ENCODE peak calls at places on chromosome 10, in ten cellular contexts. One of them, this sample, is unnamed.

GRCh38 chr10:21100871-21101514 is 203.9 kb upstream of the NEBL start:
- DNase-seq in lower leg skin: no peak
- DNase-seq in HS-5: peak
- DNase-seq in chondrocyte: no peak
- DNase-seq in LoVo: no peak
- DNase-seq in AG10803: no peak
- DNase-seq in activated CD4-positive, alpha-beta T cell treated with anti-CD3 and anti-CD28 coated beads, Interleukin-2, amount 50 U/mL, for 4 hours: no peak
- DNase-seq in ACHN: no peak
- DNase-seq in stimulated activated CD4-positive, alpha-beta T cell treated with anti-CD3 and anti-CD28 coated beads, Interleukin-4, amount 100 ng/mL, for 1 hour: no peak
- DNase-seq in memory B cell: no peak
- DNase-seq in this sample: no peak

GRCh38 chr10:78974409-78975317 is 94.1 kb upstream of the ZMIZ1 start:
- DNase-seq in activated CD4-positive, alpha-beta T cell treated with anti-CD3 and anti-CD28 coated beads, Interleukin-2, amount 50 U/mL, for 4 hours: peak
- DNase-seq in HS-5: peak
- DNase-seq in AG10803: peak
- DNase-seq in LoVo: peak
- DNase-seq in lower leg skin: peak
- DNase-seq in memory B cell: no peak
- DNase-seq in chondrocyte: no peak
- DNase-seq in stimulated activated CD4-positive, alpha-beta T cell treated with anti-CD3 and anti-CD28 coated beads, Interleukin-4, amount 100 ng/mL, for 1 hour: peak
- DNase-seq in ACHN: peak
- DNase-seq in this sample: peak

GRCh38 chr10:92880233-92880861 is 32.0 kb downstream of the EXOC6 start:
- DNase-seq in lower leg skin: no peak
- DNase-seq in stimulated activated CD4-positive, alpha-beta T cell treated with anti-CD3 and anti-CD28 coated beads, Interleukin-4, amount 100 ng/mL, for 1 hour: no peak
- DNase-seq in LoVo: peak
- DNase-seq in memory B cell: no peak
- DNase-seq in chondrocyte: no peak
- DNase-seq in activated CD4-positive, alpha-beta T cell treated with anti-CD3 and anti-CD28 coated beads, Interleukin-2, amount 50 U/mL, for 4 hours: no peak
- DNase-seq in AG10803: peak
- DNase-seq in ACHN: peak
- DNase-seq in HS-5: no peak
- DNase-seq in this sample: no peak

GRCh38 chr10:45418859-45419672 is 45.0 kb downstream of the ALOX5 start:
- DNase-seq in chondrocyte: no peak
- DNase-seq in stimulated activated CD4-positive, alpha-beta T cell treated with anti-CD3 and anti-CD28 coated beads, Interleukin-4, amount 100 ng/mL, for 1 hour: peak
- DNase-seq in AG10803: peak
- DNase-seq in LoVo: no peak
- DNase-seq in ACHN: peak
- DNase-seq in activated CD4-positive, alpha-beta T cell treated with anti-CD3 and anti-CD28 coated beads, Interleukin-2, amount 50 U/mL, for 4 hours: peak
- DNase-seq in lower leg skin: peak
- DNase-seq in HS-5: no peak
- DNase-seq in memory B cell: peak
- DNase-seq in this sample: peak

GRCh38 chr10:44398271-44398670 is 13.4 kb upstream of the CXCL12 start:
- DNase-seq in AG10803: no peak
- DNase-seq in HS-5: no peak
- DNase-seq in lower leg skin: peak
- DNase-seq in chondrocyte: no peak
- DNase-seq in activated CD4-positive, alpha-beta T cell treated with anti-CD3 and anti-CD28 coated beads, Interleukin-2, amount 50 U/mL, for 4 hours: no peak
- DNase-seq in LoVo: no peak
- DNase-seq in ACHN: no peak
- DNase-seq in memory B cell: no peak
- DNase-seq in stimulated activated CD4-positive, alpha-beta T cell treated with anti-CD3 and anti-CD28 coated beads, Interleukin-4, amount 100 ng/mL, for 1 hour: no peak
- DNase-seq in this sample: no peak

GRCh38 chr10:77712207-77712606 is 74.6 kb upstream of the KCNMA1 start:
- DNase-seq in AG10803: no peak
- DNase-seq in activated CD4-positive, alpha-beta T cell treated with anti-CD3 and anti-CD28 coated beads, Interleukin-2, amount 50 U/mL, for 4 hours: no peak
- DNase-seq in HS-5: no peak
- DNase-seq in ACHN: no peak
- DNase-seq in lower leg skin: no peak
- DNase-seq in chondrocyte: no peak
- DNase-seq in LoVo: no peak
- DNase-seq in memory B cell: no peak
- DNase-seq in stimulated activated CD4-positive, alpha-beta T cell treated with anti-CD3 and anti-CD28 coated beads, Interleukin-4, amount 100 ng/mL, for 1 hour: no peak
- DNase-seq in this sample: no peak

GRCh38 chr10:58637372-58637771 is 124.7 kb downstream of the BICC1 start:
- DNase-seq in memory B cell: no peak
- DNase-seq in stimulated activated CD4-positive, alpha-beta T cell treated with anti-CD3 and anti-CD28 coated beads, Interleukin-4, amount 100 ng/mL, for 1 hour: no peak
- DNase-seq in LoVo: peak
- DNase-seq in chondrocyte: no peak
- DNase-seq in AG10803: peak
- DNase-seq in activated CD4-positive, alpha-beta T cell treated with anti-CD3 and anti-CD28 coated beads, Interleukin-2, amount 50 U/mL, for 4 hours: no peak
- DNase-seq in ACHN: peak
- DNase-seq in lower leg skin: no peak
- DNase-seq in HS-5: no peak
- DNase-seq in this sample: no peak

GRCh38 chr10:77788496-77789010 is 138.0 kb downstream of the DLG5 start:
- DNase-seq in AG10803: no peak
- DNase-seq in lower leg skin: no peak
- DNase-seq in memory B cell: no peak
- DNase-seq in activated CD4-positive, alpha-beta T cell treated with anti-CD3 and anti-CD28 coated beads, Interleukin-2, amount 50 U/mL, for 4 hours: no peak
- DNase-seq in stimulated activated CD4-positive, alpha-beta T cell treated with anti-CD3 and anti-CD28 coated beads, Interleukin-4, amount 100 ng/mL, for 1 hour: no peak
- DNase-seq in ACHN: no peak
- DNase-seq in LoVo: no peak
- DNase-seq in HS-5: no peak
- DNase-seq in chondrocyte: peak
- DNase-seq in this sample: no peak

GRCh38 chr10:72490951-72491350 is 134.9 kb downstream of the MICU1 start:
- DNase-seq in stimulated activated CD4-positive, alpha-beta T cell treated with anti-CD3 and anti-CD28 coated beads, Interleukin-4, amount 100 ng/mL, for 1 hour: no peak
- DNase-seq in memory B cell: no peak
- DNase-seq in chondrocyte: no peak
- DNase-seq in activated CD4-positive, alpha-beta T cell treated with anti-CD3 and anti-CD28 coated beads, Interleukin-2, amount 50 U/mL, for 4 hours: no peak
- DNase-seq in ACHN: no peak
- DNase-seq in LoVo: no peak
- DNase-seq in lower leg skin: no peak
- DNase-seq in AG10803: peak
- DNase-seq in HS-5: no peak
- DNase-seq in this sample: no peak

GRCh38 chr10:102066421-102067068 is 1.4 kb downstream of the HPS6 start:
- DNase-seq in HS-5: no peak
- DNase-seq in AG10803: no peak
- DNase-seq in ACHN: no peak
- DNase-seq in stimulated activated CD4-positive, alpha-beta T cell treated with anti-CD3 and anti-CD28 coated beads, Interleukin-4, amount 100 ng/mL, for 1 hour: no peak
- DNase-seq in memory B cell: no peak
- DNase-seq in LoVo: no peak
- DNase-seq in lower leg skin: no peak
- DNase-seq in activated CD4-positive, alpha-beta T cell treated with anti-CD3 and anti-CD28 coated beads, Interleukin-2, amount 50 U/mL, for 4 hours: no peak
- DNase-seq in chondrocyte: no peak
- DNase-seq in this sample: no peak

This sample was measured in activated effector memory CD4-positive, alpha-beta T cell treated with Interleukin-2 at 50 U/mL for 16 hours.